ENCODE peak calls at places on chromosomes 11 and 22, in six cellular contexts. X, V, Q, Z, W and L are unnamed samples.

GRCh38 chr22:50400931-50401330 is 57.8 kb downstream of the PPP6R2 start:
- DNase-seq in Z (no peak), Q (no peak), X (no peak), W (no peak), V (no peak), L (no peak)

GRCh38 chr11:22479133-22479690 is 141.0 kb downstream of the SLC17A6 start:
- DNase-seq in X (no peak), Q (no peak), Z (no peak), V (no peak), W (no peak), L (no peak)

GRCh38 chr11:3799143-3799542 is 1.8 kb upstream of the NUP98 start:
- DNase-seq in W (no peak), V (no peak), Q (no peak), X (no peak), Z (no peak), L (no peak)

GRCh38 chr11:33133761-33134160 is 27.5 kb downstream of the CSTF3 start:
- DNase-seq in Q (no peak), X (no peak), V (no peak), W (no peak), Z (no peak), L (no peak)

GRCh38 chr11:119263352-119263940 is 53.5 kb downstream of the MCAM start:
- DNase-seq in Q (no peak), X (no peak), Z (no peak), W (peak), V (no peak), L (no peak)

GRCh38 chr11:68900835-68901381 is 2.7 kb downstream of the MRPL21 start:
- DNase-seq in W (no peak), X (no peak), Z (no peak), V (no peak), Q (no peak), L (no peak)

GRCh38 chr22:40855104-40855959 is 1.1 kb downstream of the ST13 start:
- DNase-seq in V (peak), W (peak), Z (no peak), X (no peak), Q (no peak), L (no peak)

GRCh38 chr22:48895341-48895740 is 932.3 kb downstream of the BRD1 start:
- DNase-seq in Z (no peak), V (no peak), W (no peak), Q (no peak), X (no peak), L (no peak)

GRCh38 chr22:50399751-50400331 is 56.7 kb downstream of the PPP6R2 start:
- DNase-seq in X (peak), W (peak), V (no peak), Q (peak), Z (no peak), L (no peak)

GRCh38 chr11:131025421-131026126 is 109.3 kb upstream of the SNX19 start:
- DNase-seq in V (no peak), Q (no peak), Z (no peak), W (no peak), X (no peak), L (no peak)

GRCh38 chr22:19871023-19871844 is 16.6 kb upstream of the GNB1L start:
- DNase-seq in W (no peak), Q (peak), V (no peak), X (no peak), Z (no peak), L (no peak)

GRCh38 chr22:31036671-31037550 is 44.2 kb upstream of the SMTN start:
- DNase-seq in X (no peak), Q (no peak), W (peak), V (peak), Z (peak), L (no peak)

GRCh38 chr11:3092603-3093141 is 35.4 kb upstream of the CARS1 start:
- DNase-seq in Z (no peak), Q (no peak), X (no peak), V (no peak), W (no peak), L (no peak)

GRCh38 chr11:117830072-117830471 is 5.5 kb upstream of the FXYD2 start:
- DNase-seq in W (no peak), Z (no peak), V (no peak), Q (no peak), X (no peak), L (no peak)

DNA sequence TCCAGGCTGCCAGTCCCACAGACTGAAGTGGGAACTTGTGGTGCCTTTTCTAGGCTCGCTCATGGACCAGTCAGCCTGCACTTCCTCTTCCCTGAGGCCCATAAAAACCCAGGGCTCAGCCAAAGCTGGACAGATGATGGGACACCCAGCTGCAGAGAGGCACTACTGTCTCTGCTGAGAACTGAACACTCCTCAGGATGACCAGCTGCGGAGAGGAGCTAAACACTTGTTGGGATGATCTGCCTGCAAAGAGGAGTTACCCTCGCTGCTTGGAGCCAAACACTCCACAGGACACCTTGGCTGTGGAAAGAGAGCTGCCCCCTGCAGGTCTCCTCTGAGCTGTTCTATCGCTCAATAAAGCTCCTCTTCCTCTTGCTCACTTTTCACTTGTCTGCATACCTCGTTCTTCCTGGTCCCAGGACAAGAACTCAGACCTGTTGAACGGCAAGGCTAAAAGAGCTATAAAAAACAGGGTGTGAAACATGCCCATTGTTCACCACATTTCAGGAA is 465.5 kb downstream of the GUCY1A2 start:
- DNase-seq in Z (no peak), W (no peak), V (no peak), Q (no peak), X (no peak), L (no peak)
- TF ChIP-seq CTCF in Z (no peak), W (no peak), V (no peak), Q (no peak), X (no peak), L (no peak)

GRCh38 chr11:106331163-106331562 is 253.7 kb downstream of the AASDHPPT start:
- DNase-seq in W (no peak), X (no peak), Z (no peak), Q (no peak), V (no peak), L (no peak)
- TF ChIP-seq CTCF in W (no peak), X (no peak), Z (no peak), Q (no peak), V (no peak), L (no peak)

DNA sequence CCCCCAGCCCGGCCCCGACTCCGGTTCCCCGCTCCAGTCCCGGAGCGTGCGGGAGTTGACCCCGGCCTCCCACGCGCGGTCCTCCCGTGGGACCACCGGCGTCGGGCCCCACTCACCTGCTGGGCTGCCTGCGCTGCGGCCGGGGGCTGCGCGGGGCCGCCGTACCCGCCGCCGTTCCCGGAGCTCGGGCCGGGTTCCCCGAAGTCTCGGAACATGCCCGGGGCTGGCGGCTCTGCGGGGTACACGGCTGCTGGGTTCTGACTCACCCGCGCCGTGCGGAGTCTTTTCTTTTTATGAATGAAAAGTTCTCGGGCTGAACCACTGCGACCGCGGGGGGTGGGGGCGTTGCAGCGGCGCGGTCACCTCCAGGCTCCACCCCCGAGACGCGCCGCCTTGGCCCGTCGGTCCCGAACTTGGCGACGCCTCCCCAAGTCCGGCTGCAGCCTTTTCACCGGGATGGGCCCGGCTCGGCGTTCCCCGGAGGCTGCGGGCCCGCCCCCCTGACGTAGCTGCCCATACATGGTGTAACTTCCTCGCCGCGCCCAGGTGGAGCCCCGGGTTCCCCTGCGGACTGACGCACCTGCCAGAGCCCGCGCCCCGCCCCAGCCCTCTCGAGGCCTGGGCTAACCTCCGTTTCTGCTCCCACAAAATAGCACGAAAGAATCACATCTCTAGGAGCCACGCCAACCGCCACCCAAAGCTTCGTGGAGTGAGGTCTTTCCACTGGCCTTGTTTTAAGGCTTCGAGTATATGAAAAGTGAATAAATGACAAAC is at the start of gene FOSL1:
- DNase-seq in Z (peak), W (peak), V (peak), X (peak), Q (peak), L (peak)
- TF ChIP-seq CTCF in Z (no peak), W (no peak), V (no peak), X (no peak), Q (no peak), L (no peak)

GRCh38 chr22:18116634-18117033 is 6.0 kb downstream of the TUBA8 start:
- DNase-seq in Q (no peak), V (no peak), W (no peak), X (no peak), Z (no peak), L (no peak)
- TF ChIP-seq CTCF in Q (no peak), V (no peak), W (no peak), X (no peak), Z (no peak), L (no peak)

GRCh38 chr22:24947383-24947782 is 889 bp upstream of the LHFPL7 start:
- DNase-seq in Q (no peak), W (no peak), Z (no peak), X (no peak), V (no peak), L (no peak)
- TF ChIP-seq CTCF in Q (no peak), W (no peak), Z (no peak), X (no peak), V (no peak), L (no peak)